ENCODE peak calls at places on chromosomes 12 and 14, in eight cellular contexts. One of them, this sample, is unnamed.
A peak's percentile ranks its signal among the peaks of the same experiment; 100 is the strongest.

GRCh38 chr12:116400671-116401357 is 123.3 kb upstream of the MED13L start:
- DNase-seq in hepatocyte: no peak
- DNase-seq in BJ: no peak
- DNase-seq in GM23248: no peak
- DNase-seq in PC-9: no peak
- DNase-seq in neural progenitor cell: no peak
- DNase-seq in heart right ventricle: no peak
- DNase-seq in aorta: peak; percentile 21
- DNase-seq in this sample: no peak

GRCh38 chr12:19895609-19896008 is 456.3 kb downstream of the AEBP2 start:
- DNase-seq in PC-9: no peak
- DNase-seq in BJ: no peak
- DNase-seq in heart right ventricle: no peak
- DNase-seq in GM23248: no peak
- DNase-seq in aorta: no peak
- DNase-seq in hepatocyte: no peak
- DNase-seq in neural progenitor cell: no peak
- DNase-seq in this sample: no peak

GRCh38 chr14:89748004-89748403 is 206.5 kb downstream of the EFCAB11 start:
- DNase-seq in heart right ventricle: no peak
- DNase-seq in PC-9: no peak
- DNase-seq in hepatocyte: no peak
- DNase-seq in BJ: no peak
- DNase-seq in aorta: no peak
- DNase-seq in neural progenitor cell: no peak
- DNase-seq in GM23248: peak; percentile 82
- DNase-seq in this sample: no peak

GRCh38 chr12:65561798-65562382 is 262.4 kb upstream of the HMGA2 start:
- DNase-seq in heart right ventricle: no peak
- DNase-seq in BJ: peak; percentile 12
- DNase-seq in aorta: no peak
- DNase-seq in hepatocyte: no peak
- DNase-seq in GM23248: peak; percentile 36
- DNase-seq in PC-9: no peak
- DNase-seq in neural progenitor cell: no peak
- DNase-seq in this sample: no peak

GRCh38 chr12:57226588-57227314 is 2.8 kb upstream of the SHMT2 start:
- DNase-seq in aorta: no peak
- DNase-seq in neural progenitor cell: peak; percentile 74
- DNase-seq in PC-9: no peak
- DNase-seq in hepatocyte: no peak
- DNase-seq in heart right ventricle: peak; percentile 11
- DNase-seq in GM23248: no peak
- DNase-seq in BJ: no peak
- DNase-seq in this sample: no peak

GRCh38 chr12:47992776-47993175 is 11.5 kb downstream of the COL2A1 start:
- DNase-seq in GM23248: no peak
- DNase-seq in heart right ventricle: no peak
- DNase-seq in PC-9: no peak
- DNase-seq in aorta: no peak
- DNase-seq in BJ: no peak
- DNase-seq in neural progenitor cell: no peak
- DNase-seq in hepatocyte: no peak
- DNase-seq in this sample: no peak

GRCh38 chr12:31234053-31234835 is 91.7 kb downstream of the SINHCAF start:
- DNase-seq in aorta: no peak
- DNase-seq in hepatocyte: no peak
- DNase-seq in neural progenitor cell: no peak
- DNase-seq in GM23248: no peak
- DNase-seq in heart right ventricle: no peak
- DNase-seq in BJ: no peak
- DNase-seq in PC-9: no peak
- DNase-seq in this sample: no peak

GRCh38 chr14:100108840-100109593 is 43.8 kb downstream of the EVL start:
- DNase-seq in heart right ventricle: no peak
- DNase-seq in BJ: no peak
- DNase-seq in aorta: no peak
- DNase-seq in GM23248: peak; percentile 79
- DNase-seq in neural progenitor cell: no peak
- DNase-seq in hepatocyte: no peak
- DNase-seq in PC-9: no peak
- DNase-seq in this sample: no peak

GRCh38 chr14:64201296-64201695 is 92.9 kb downstream of the ESR2 start:
- DNase-seq in heart right ventricle: no peak
- DNase-seq in aorta: no peak
- DNase-seq in neural progenitor cell: no peak
- DNase-seq in BJ: no peak
- DNase-seq in hepatocyte: no peak
- DNase-seq in GM23248: no peak
- DNase-seq in PC-9: no peak
- DNase-seq in this sample: no peak
- H3K36me3 ChIP-seq in heart right ventricle: peaks cover 28% of the 10 kb centered on the region
- H3K36me3 ChIP-seq in aorta: no peaks in the 10 kb centered on the region
- H3K36me3 ChIP-seq in neural progenitor cell: no peaks in the 10 kb centered on the region
- H3K36me3 ChIP-seq in BJ: no peaks in the 10 kb centered on the region
- H3K36me3 ChIP-seq in hepatocyte: no peaks in the 10 kb centered on the region
- H3K36me3 ChIP-seq in GM23248: no peaks in the 10 kb centered on the region
- H3K36me3 ChIP-seq in PC-9: no peaks in the 10 kb centered on the region
- H3K36me3 ChIP-seq in this sample: peaks cover 60% of the 10 kb centered on the region

DNA sequence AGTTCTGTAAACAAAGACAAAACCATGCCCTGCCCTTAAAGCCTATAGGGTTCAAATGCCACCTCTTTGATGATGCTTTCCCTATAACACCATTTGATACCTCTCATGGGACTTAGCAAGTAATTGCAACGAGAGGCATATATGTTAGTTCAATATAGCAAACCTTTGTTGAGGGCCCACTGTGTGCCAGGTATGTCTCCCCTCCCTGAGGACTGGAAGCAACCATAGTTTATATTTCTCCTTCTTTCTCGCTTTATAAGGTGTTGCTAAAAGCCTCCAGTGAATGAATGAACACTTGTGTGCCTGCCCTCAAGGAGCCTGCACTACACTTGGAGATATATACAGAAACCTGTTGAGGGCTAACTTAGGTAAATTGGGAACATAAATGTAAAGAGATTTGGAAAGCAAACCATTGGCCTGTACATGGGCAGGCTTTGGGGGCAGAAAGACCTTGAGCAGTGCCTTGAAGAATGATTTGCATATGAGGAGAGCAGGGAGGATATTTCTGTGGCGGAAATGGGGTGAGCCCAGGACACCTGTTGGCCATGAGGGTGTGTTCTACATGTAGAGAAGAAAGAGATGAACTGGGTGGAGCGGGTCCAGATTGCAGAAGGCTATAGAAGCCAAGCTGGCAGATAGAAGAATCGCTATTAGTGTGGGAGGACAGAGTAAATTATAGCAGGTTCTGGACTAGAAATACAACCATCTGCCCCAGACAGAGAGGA is 1.8 kb upstream of the CKAP4 start:
- DNase-seq in BJ: no peak
- DNase-seq in hepatocyte: no peak
- DNase-seq in neural progenitor cell: no peak
- DNase-seq in PC-9: no peak
- DNase-seq in aorta: no peak
- DNase-seq in GM23248: no peak
- DNase-seq in heart right ventricle: no peak
- DNase-seq in this sample: peak; percentile 5
- H3K4me3 ChIP-seq in BJ: no peak overlapping the region
- H3K4me3 ChIP-seq in hepatocyte: no peak overlapping the region
- H3K4me3 ChIP-seq in neural progenitor cell: no peak overlapping the region
- H3K4me3 ChIP-seq in PC-9: no peak overlapping the region
- H3K4me3 ChIP-seq in aorta: no peak overlapping the region
- H3K4me3 ChIP-seq in GM23248: peak overlapping the region; percentile 80
- H3K4me3 ChIP-seq in heart right ventricle: no peak overlapping the region
- H3K4me3 ChIP-seq in this sample: no peak overlapping the region

GRCh38 chr12:107748472-107748871 is 12.5 kb downstream of the PRDM4 start:
- DNase-seq in heart right ventricle: no peak
- DNase-seq in GM23248: peak; percentile 89
- DNase-seq in aorta: no peak
- DNase-seq in hepatocyte: no peak
- DNase-seq in PC-9: no peak
- DNase-seq in BJ: peak; percentile 27
- DNase-seq in neural progenitor cell: no peak
- DNase-seq in this sample: no peak

DNA sequence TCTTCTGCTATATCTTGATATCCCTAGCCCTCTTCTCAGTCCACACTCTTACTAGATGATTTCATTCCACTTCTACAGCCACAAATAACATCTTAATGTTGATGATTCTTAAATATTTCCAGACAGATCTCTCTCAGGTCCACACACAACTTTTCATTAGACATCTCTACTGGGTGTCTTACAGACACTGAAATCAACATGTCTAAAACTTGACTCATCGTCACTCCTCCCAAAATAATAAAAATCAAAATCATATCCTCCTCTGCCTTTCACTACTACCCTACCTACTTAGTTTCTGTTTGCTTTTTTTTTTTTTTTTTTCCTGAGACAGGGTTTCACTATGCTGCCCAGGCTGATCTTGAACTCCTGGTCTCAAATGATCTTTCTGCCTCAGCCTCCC is 11.8 kb downstream of the PRDM4 start:
- DNase-seq in neural progenitor cell: no peak
- DNase-seq in heart right ventricle: no peak
- DNase-seq in BJ: no peak
- DNase-seq in aorta: no peak
- DNase-seq in PC-9: no peak
- DNase-seq in hepatocyte: no peak
- DNase-seq in GM23248: peak; percentile 68
- DNase-seq in this sample: no peak
- H3K36me3 ChIP-seq in neural progenitor cell: peaks cover 28% of the 10 kb centered on the region
- H3K36me3 ChIP-seq in heart right ventricle: peaks cover 98% of the 10 kb centered on the region
- H3K36me3 ChIP-seq in BJ: peaks cover 15% of the 10 kb centered on the region
- H3K36me3 ChIP-seq in aorta: peaks cover 4% of the 10 kb centered on the region
- H3K36me3 ChIP-seq in PC-9: peaks cover 35% of the 10 kb centered on the region
- H3K36me3 ChIP-seq in hepatocyte: peaks cover 5% of the 10 kb centered on the region
- H3K36me3 ChIP-seq in GM23248: peaks cover 55% of the 10 kb centered on the region
- H3K36me3 ChIP-seq in this sample: peaks cover 83% of the 10 kb centered on the region

DNA sequence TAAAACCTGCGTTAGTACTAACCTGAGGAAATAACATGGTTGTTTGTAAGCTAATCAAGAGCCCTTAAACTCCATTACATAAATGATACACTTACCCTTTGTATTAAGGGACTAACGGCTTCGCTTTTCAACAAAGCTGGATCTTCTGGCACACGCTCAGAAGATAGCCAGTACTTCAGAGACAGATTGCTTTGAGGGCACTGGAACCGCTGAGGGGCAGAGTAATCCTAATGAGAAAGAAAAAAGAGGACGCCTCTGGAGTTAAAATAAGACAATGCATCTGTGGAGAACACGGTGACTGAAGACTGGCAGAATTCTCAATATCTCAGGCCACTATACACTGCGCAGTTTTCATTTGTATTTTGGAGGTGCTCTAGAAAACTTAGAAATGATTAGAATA is 1.5 kb upstream of the KTN1 start:
- DNase-seq in PC-9: no peak
- DNase-seq in heart right ventricle: no peak
- DNase-seq in hepatocyte: no peak
- DNase-seq in GM23248: peak; percentile 45
- DNase-seq in BJ: no peak
- DNase-seq in aorta: no peak
- DNase-seq in neural progenitor cell: peak; percentile 38
- DNase-seq in this sample: no peak
- H3K4me3 ChIP-seq in PC-9: peak overlapping the region; percentile 65
- H3K4me3 ChIP-seq in heart right ventricle: peak overlapping the region; percentile 91
- H3K4me3 ChIP-seq in hepatocyte: no peak overlapping the region
- H3K4me3 ChIP-seq in GM23248: peak overlapping the region; percentile 91
- H3K4me3 ChIP-seq in BJ: peak overlapping the region; percentile 64
- H3K4me3 ChIP-seq in aorta: no peak overlapping the region
- H3K4me3 ChIP-seq in neural progenitor cell: peak overlapping the region; percentile 87
- H3K4me3 ChIP-seq in this sample: peak overlapping the region; percentile 86

DNA sequence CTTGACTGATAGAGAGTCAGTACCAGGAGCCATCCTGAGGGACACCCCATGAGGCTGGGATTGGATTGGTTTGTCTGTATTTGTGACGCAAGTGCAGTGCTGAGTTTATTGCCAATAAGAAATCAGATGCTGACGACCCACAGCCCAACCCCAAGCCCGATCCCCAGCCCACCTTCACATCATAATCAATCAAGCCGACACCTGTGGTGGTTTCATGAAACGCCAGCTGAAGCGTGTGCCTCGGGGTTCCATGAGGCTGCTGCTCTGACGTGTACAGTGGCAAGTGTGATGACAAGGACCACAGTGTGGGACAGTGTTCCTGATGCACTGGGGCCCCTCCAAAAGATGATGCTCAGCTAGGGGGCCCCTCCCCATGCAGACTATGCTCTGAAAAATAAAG is 62.1 kb upstream of the C14orf180 start:
- DNase-seq in BJ: no peak
- DNase-seq in GM23248: no peak
- DNase-seq in aorta: no peak
- DNase-seq in hepatocyte: no peak
- DNase-seq in heart right ventricle: no peak
- DNase-seq in neural progenitor cell: no peak
- DNase-seq in PC-9: no peak
- DNase-seq in this sample: no peak
- H3K36me3 ChIP-seq in BJ: no peaks in the 10 kb centered on the region
- H3K36me3 ChIP-seq in GM23248: no peaks in the 10 kb centered on the region
- H3K36me3 ChIP-seq in aorta: no peaks in the 10 kb centered on the region
- H3K36me3 ChIP-seq in hepatocyte: no peaks in the 10 kb centered on the region
- H3K36me3 ChIP-seq in heart right ventricle: no peaks in the 10 kb centered on the region
- H3K36me3 ChIP-seq in neural progenitor cell: no peaks in the 10 kb centered on the region
- H3K36me3 ChIP-seq in PC-9: no peaks in the 10 kb centered on the region
- H3K36me3 ChIP-seq in this sample: no peaks in the 10 kb centered on the region